ENCODE peak calls at places on chromosome 15, in ten cellular contexts. Q, B, T, U, M, S, I, X, F and V are unnamed samples.

GRCh38 chr15:92033319-92033718 is 179.8 kb downstream of the SLCO3A1 start:
- DNase-seq in Q (no peak), B (no peak), T (no peak), U (no peak), M (no peak), S (no peak), I (no peak), X (no peak), F (no peak), V (no peak)

GRCh38 chr15:77602800-77603199 is 29.9 kb downstream of the LINGO1 start:
- DNase-seq in Q (no peak), B (no peak), T (no peak), U (no peak), M (no peak), S (no peak), I (no peak), X (no peak), F (no peak), V (no peak)

GRCh38 chr15:98689431-98689861 is 41.1 kb downstream of the IGF1R start:
- DNase-seq in Q (no peak), B (peak), T (no peak), U (no peak), M (no peak), S (peak), I (no peak), X (no peak), F (no peak), V (no peak)

GRCh38 chr15:26772588-26773484 is at the start of gene GABRB3:
- DNase-seq in Q (peak), B (no peak), T (no peak), U (no peak), M (no peak), S (peak), I (peak), X (no peak), F (peak), V (no peak)

GRCh38 chr15:38252481-38253311 is at the start of gene SPRED1:
- DNase-seq in Q (peak), B (peak), T (peak), U (no peak), M (peak), S (peak), I (peak), X (no peak), F (peak), V (peak)

GRCh38 chr15:90456236-90456635 is 68.2 kb downstream of the IQGAP1 start:
- DNase-seq in Q (no peak), B (no peak), T (no peak), U (no peak), M (no peak), S (no peak), I (no peak), X (no peak), F (no peak), V (no peak)

GRCh38 chr15:50380089-50380488 is 25.1 kb upstream of the GABPB1 start:
- DNase-seq in Q (no peak), B (peak), T (no peak), U (no peak), M (no peak), S (peak), I (no peak), X (no peak), F (no peak), V (no peak)

GRCh38 chr15:48017747-48018146 is 103.0 kb upstream of the SLC24A5 start:
- DNase-seq in Q (no peak), B (no peak), T (no peak), U (no peak), M (no peak), S (no peak), I (no peak), X (no peak), F (no peak), V (no peak)

GRCh38 chr15:47355759-47356158 is 361.5 kb upstream of the SEMA6D start:
- DNase-seq in Q (no peak), B (no peak), T (no peak), U (no peak), M (no peak), S (no peak), I (no peak), X (no peak), F (no peak), V (no peak)

GRCh38 chr15:49624046-49624445 is 3.2 kb downstream of the DTWD1 start:
- DNase-seq in Q (no peak), B (peak), T (no peak), U (no peak), M (peak), S (peak), I (no peak), X (peak), F (no peak), V (no peak)

GRCh38 chr15:90004671-90005070 is 3.5 kb downstream of the ZNF710 start:
- DNase-seq in Q (no peak), B (peak), T (no peak), U (peak), M (no peak), S (peak), I (peak), X (peak), F (no peak), V (no peak)

GRCh38 chr15:96564546-96564945 is 234.0 kb downstream of the NR2F2 start:
- DNase-seq in Q (no peak), B (no peak), T (no peak), U (no peak), M (no peak), S (peak), I (no peak), X (no peak), F (no peak), V (no peak)

GRCh38 chr15:59346951-59347350 is 25.7 kb downstream of the MYO1E start:
- DNase-seq in Q (no peak), B (no peak), T (no peak), U (no peak), M (no peak), S (no peak), I (no peak), X (no peak), F (no peak), V (no peak)

GRCh38 chr15:79881668-79882067 is 15.1 kb downstream of the MTHFS start:
- DNase-seq in Q (no peak), B (no peak), T (no peak), U (no peak), M (peak), S (no peak), I (no peak), X (no peak), F (no peak), V (no peak)

GRCh38 chr15:90201944-90202375 is 830 bp downstream of the SEMA4B start:
- DNase-seq in Q (peak), B (no peak), T (no peak), U (no peak), M (no peak), S (no peak), I (no peak), X (no peak), F (no peak), V (peak)

GRCh38 chr15:50945725-50946124 is 37.2 kb downstream of the AP4E1 start:
- DNase-seq in Q (no peak), B (no peak), T (no peak), U (no peak), M (peak), S (peak), I (no peak), X (no peak), F (no peak), V (no peak)

GRCh38 chr15:62844564-62845235 is 197.8 kb upstream of the TPM1 start:
- DNase-seq in Q (no peak), B (no peak), T (no peak), U (no peak), M (no peak), S (peak), I (no peak), X (no peak), F (no peak), V (no peak)

GRCh38 chr15:60673918-60674558 is 195.1 kb upstream of the ICE2 start:
- DNase-seq in Q (no peak), B (peak), T (no peak), U (peak), M (peak), S (peak), I (peak), X (peak), F (no peak), V (no peak)

GRCh38 chr15:51368751-51369450 is 27.4 kb downstream of the GLDN start:
- DNase-seq in Q (no peak), B (peak), T (no peak), U (peak), M (no peak), S (peak), I (no peak), X (no peak), F (no peak), V (no peak)

GRCh38 chr15:76234337-76234889 is 76.9 kb downstream of the ETFA start:
- DNase-seq in Q (no peak), B (no peak), T (no peak), U (no peak), M (no peak), S (no peak), I (no peak), X (no peak), F (no peak), V (no peak)

GRCh38 chr15:43777293-43777819 is 590 bp upstream of the ELL3 start:
- DNase-seq in Q (peak), B (peak), T (peak), U (no peak), M (peak), S (peak), I (peak), X (no peak), F (peak), V (peak)

GRCh38 chr15:66496951-66497501 is 536 bp downstream of the SNAPC5 start:
- DNase-seq in Q (peak), B (no peak), T (no peak), U (no peak), M (no peak), S (no peak), I (peak), X (no peak), F (peak), V (no peak)

GRCh38 chr15:61479601-61480000 is 250.5 kb upstream of the RORA start:
- DNase-seq in Q (no peak), B (no peak), T (no peak), U (no peak), M (no peak), S (peak), I (no peak), X (no peak), F (no peak), V (no peak)

GRCh38 chr15:40959331-40960141 is 6.3 kb downstream of the CHAC1 start:
- DNase-seq in Q (peak), B (no peak), T (no peak), U (no peak), M (no peak), S (no peak), I (no peak), X (no peak), F (no peak), V (peak)

GRCh38 chr15:40892449-40893012 is 1.7 kb upstream of the VPS18 start:
- DNase-seq in Q (no peak), B (no peak), T (no peak), U (no peak), M (no peak), S (no peak), I (no peak), X (no peak), F (no peak), V (no peak)

GRCh38 chr15:58078591-58078990 is 13.1 kb upstream of the ALDH1A2 start:
- DNase-seq in Q (no peak), B (no peak), T (no peak), U (no peak), M (no peak), S (no peak), I (no peak), X (no peak), F (no peak), V (no peak)

GRCh38 chr15:31255732-31256384 is 70.8 kb upstream of the KLF13 start:
- DNase-seq in Q (no peak), B (no peak), T (no peak), U (no peak), M (no peak), S (no peak), I (no peak), X (no peak), F (peak), V (peak)

GRCh38 chr15:33565099-33565498 is 254.3 kb downstream of the RYR3 start:
- DNase-seq in Q (no peak), B (peak), T (no peak), U (no peak), M (no peak), S (peak), I (no peak), X (no peak), F (no peak), V (no peak)

GRCh38 chr15:42364529-42364928 is 5.2 kb downstream of the CAPN3 start:
- DNase-seq in Q (no peak), B (no peak), T (no peak), U (no peak), M (peak), S (no peak), I (no peak), X (no peak), F (no peak), V (no peak)

GRCh38 chr15:37079726-37080125 is 20.6 kb downstream of the MEIS2 start:
- DNase-seq in Q (no peak), B (no peak), T (no peak), U (no peak), M (no peak), S (peak), I (no peak), X (no peak), F (no peak), V (no peak)

GRCh38 chr15:66138096-66138783 is 115.3 kb downstream of the MEGF11 start:
- DNase-seq in Q (no peak), B (no peak), T (no peak), U (no peak), M (no peak), S (no peak), I (no peak), X (no peak), F (no peak), V (no peak)

GRCh38 chr15:70409388-70409787 is 311.7 kb upstream of the TLE3 start:
- DNase-seq in Q (no peak), B (no peak), T (no peak), U (no peak), M (no peak), S (no peak), I (no peak), X (no peak), F (no peak), V (no peak)

DNA sequence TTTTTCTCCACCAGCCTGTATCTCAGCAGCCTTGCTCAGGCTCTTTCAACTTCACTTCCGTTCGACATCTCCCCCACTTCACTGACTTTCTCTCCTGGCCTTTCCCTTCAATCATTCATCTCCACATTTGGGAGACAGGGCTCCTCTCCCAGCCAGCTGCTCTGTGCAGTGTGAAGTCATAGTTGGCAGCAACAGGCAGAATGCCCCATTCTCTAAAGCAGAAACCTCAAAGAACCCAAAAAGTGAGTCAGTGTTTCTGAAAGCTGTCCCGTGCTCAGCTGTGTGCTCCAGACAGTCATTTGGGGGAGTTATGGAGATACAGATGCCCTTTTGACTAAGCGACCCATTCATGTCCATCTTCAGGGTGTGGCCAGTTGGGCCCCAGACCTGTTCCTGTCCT is 54.3 kb downstream of the NTRK3 start:
- DNase-seq in Q (no peak), B (no peak), T (no peak), U (no peak), M (no peak), S (peak), I (no peak), X (no peak), F (no peak), V (no peak)
- TF ChIP-seq CTCF in Q (no peak), B (no peak), T (no peak), U (no peak), M (no peak), S (no peak), I (no peak), X (no peak), F (no peak), V (no peak)

DNA sequence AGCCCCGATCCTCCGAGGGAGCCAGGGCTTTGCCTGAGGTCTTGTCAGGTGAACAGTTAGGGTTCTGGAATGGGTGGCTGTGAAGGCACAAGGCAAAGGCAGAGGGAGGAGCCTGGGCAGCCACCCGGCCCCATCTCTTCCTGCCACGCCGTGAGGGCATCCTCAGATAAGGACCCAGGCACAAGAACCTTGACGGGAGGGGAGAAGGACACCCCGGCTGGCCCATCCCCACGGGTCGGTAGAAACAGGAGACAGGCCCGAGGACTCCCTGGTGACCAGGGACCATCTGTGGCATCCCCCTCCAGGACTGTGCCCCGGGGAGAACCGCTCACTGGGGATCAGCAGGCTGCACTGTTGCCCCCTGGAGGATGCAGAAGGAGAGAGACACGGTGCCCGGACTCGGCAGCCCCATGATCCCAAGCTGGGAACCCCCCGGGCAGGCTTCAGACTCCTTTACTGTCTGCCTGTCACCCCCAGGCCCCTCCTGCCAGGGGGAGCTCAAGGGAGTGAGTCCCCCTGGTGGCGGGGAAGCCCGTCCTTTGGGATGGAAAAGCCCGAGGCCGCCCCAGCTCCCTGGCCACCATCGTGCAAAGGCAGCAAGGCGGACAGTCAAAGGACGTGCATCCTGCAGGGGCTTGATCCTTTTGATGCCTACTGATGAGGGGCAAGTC is 12.3 kb upstream of the PCSK6 start:
- DNase-seq in Q (peak), B (no peak), T (peak), U (no peak), M (peak), S (no peak), I (peak), X (no peak), F (peak), V (peak)
- TF ChIP-seq CTCF in Q (peak), B (peak), T (peak), U (peak), M (peak), S (peak), I (peak), X (peak), F (peak), V (peak)

GRCh38 chr15:81752974-81753373 is 292.8 kb downstream of the MEX3B start:
- DNase-seq in Q (no peak), B (no peak), T (no peak), U (no peak), M (peak), S (no peak), I (no peak), X (no peak), F (no peak), V (no peak)
- TF ChIP-seq CTCF in Q (no peak), B (no peak), T (no peak), U (peak), M (no peak), S (no peak), I (no peak), X (no peak), F (no peak), V (no peak)

GRCh38 chr15:78712797-78713515 is 71.9 kb upstream of the CHRNB4 start:
- DNase-seq in Q (no peak), B (no peak), T (no peak), U (no peak), M (no peak), S (no peak), I (no peak), X (no peak), F (no peak), V (no peak)

GRCh38 chr15:78715930-78716329 is 74.9 kb upstream of the CHRNB4 start:
- DNase-seq in Q (no peak), B (peak), T (no peak), U (no peak), M (no peak), S (peak), I (no peak), X (no peak), F (no peak), V (no peak)

GRCh38 chr15:78715439-78715838 is 74.4 kb upstream of the CHRNB4 start:
- DNase-seq in Q (no peak), B (no peak), T (no peak), U (no peak), M (no peak), S (peak), I (no peak), X (no peak), F (no peak), V (no peak)

GRCh38 chr15:78716651-78717050 is 75.6 kb upstream of the CHRNB4 start:
- DNase-seq in Q (no peak), B (no peak), T (no peak), U (no peak), M (no peak), S (peak), I (no peak), X (no peak), F (no peak), V (no peak)

GRCh38 chr15:78714890-78715289 is 73.9 kb upstream of the CHRNB4 start:
- DNase-seq in Q (no peak), B (no peak), T (no peak), U (no peak), M (peak), S (peak), I (peak), X (no peak), F (no peak), V (no peak)
- TF ChIP-seq CTCF in Q (no peak), B (peak), T (no peak), U (no peak), M (no peak), S (no peak), I (no peak), X (no peak), F (no peak), V (no peak)

GRCh38 chr15:71802770-71803169 is 7.6 kb upstream of the NR2E3 start:
- DNase-seq in Q (no peak), B (no peak), T (no peak), U (no peak), M (peak), S (no peak), I (peak), X (no peak), F (peak), V (peak)
- TF ChIP-seq CTCF in Q (peak), B (peak), T (no peak), U (peak), M (peak), S (peak), I (peak), X (peak), F (peak), V (no peak)

DNA sequence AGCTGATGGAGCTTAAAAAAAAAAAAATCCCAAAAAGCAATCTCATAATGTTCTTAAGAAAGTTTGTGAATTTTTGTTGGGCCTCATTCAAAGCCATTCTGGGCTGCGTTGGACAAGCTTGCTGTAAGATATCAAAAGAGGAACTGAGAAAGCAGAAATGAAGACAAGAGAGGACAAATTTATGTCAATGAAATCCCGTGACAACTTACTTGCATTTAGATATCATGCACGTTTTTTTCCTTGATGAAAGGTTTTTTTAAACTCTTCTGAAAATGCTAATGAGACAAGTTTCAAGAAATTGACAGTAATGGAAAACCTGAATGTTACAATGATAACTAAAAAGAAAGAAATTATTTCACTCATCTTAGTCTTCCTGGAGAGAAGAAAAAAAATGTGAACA is 662.9 kb downstream of the SQOR start:
- DNase-seq in Q (no peak), B (no peak), T (no peak), U (no peak), M (no peak), S (no peak), I (no peak), X (no peak), F (peak), V (no peak)
- TF ChIP-seq CTCF in Q (no peak), B (no peak), T (no peak), U (no peak), M (no peak), S (no peak), I (no peak), X (no peak), F (no peak), V (no peak)

DNA sequence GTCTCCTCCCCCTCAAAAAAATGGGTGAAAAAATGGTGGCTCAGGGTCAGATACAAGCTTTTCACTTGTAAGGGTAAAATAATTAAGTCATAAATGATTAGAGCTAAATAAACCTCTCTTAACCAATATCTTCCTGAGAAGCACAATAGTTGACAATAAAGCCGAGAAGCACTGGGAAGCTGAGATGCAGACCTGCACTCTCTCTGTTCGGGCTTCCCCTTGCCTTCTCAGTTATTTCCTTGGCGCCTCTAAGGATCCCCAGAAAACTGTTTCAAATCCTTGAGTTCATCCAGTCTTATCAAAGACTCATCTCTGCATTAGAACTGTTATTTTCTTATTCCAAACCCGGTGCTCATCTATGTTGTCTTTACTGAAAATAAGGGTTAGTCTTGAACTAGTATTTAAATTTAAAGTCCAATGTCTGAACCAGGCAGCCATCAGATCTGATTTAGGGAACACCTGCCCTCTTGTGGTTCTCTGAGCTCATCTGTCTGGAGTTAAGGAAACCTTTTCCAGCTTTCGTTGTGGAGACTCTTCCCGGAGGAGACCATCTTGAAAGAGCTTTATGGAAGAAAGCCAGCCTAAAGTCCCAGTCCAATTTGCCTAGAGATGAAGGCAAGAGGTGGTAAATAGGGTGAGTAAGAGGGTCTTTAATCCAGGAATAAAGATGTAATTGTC is 256.4 kb upstream of the MCTP2 start:
- DNase-seq in Q (peak), B (peak), T (no peak), U (peak), M (peak), S (peak), I (no peak), X (no peak), F (no peak), V (no peak)
- TF ChIP-seq CTCF in Q (peak), B (peak), T (no peak), U (peak), M (peak), S (peak), I (no peak), X (peak), F (no peak), V (no peak)